ENCODE peak calls at places on chromosomes 7 and 10, in five cellular contexts. J is fibroblast of gingiva; K is nucleus accumbens; L is AG09319; E is activated naive CD8-positive, alpha-beta T cell treated with anti-CD3 and anti-CD28 coated beads, Interleukin-2, amount 50 U/mL, for 24 hours. W is an unnamed sample.

GRCh38 chr7:77791336-77791735 is 6.9 kb downstream of the TMEM60 start:
- DNase-seq in J (no peak), K (no peak), L (no peak), E (no peak), W (no peak)

GRCh38 chr7:43873300-43873699 is 4.0 kb upstream of the MRPS24 start:
- DNase-seq in J (peak; percentile 79), K (no peak), L (peak; percentile 51), E (no peak), W (peak; percentile 61)

GRCh38 chr7:7761974-7762769 is 43.8 kb upstream of the RPA3 start:
- DNase-seq in J (peak; percentile 38), K (no peak), L (no peak), E (no peak), W (no peak)

GRCh38 chr7:94740490-94740889 is 84.6 kb upstream of the SGCE start:
- DNase-seq in J (no peak), K (no peak), L (no peak), E (no peak), W (no peak)

GRCh38 chr10:100631192-100631591 is 95.4 kb downstream of the HIF1AN start:
- DNase-seq in J (no peak), K (no peak), L (no peak), E (no peak), W (no peak)

GRCh38 chr7:104643587-104644217 is 315.3 kb downstream of the LHFPL3 start:
- DNase-seq in J (no peak), K (no peak), L (no peak), E (peak; percentile 4), W (no peak)

GRCh38 chr10:131881104-131881880 is 19.5 kb upstream of the PPP2R2D start:
- DNase-seq in J (no peak), K (no peak), L (no peak), E (no peak), W (no peak)

GRCh38 chr10:100303724-100304319 is 17.3 kb upstream of the BLOC1S2 start:
- DNase-seq in J (peak; percentile 15), K (no peak), L (no peak), E (no peak), W (no peak)

GRCh38 chr10:127013251-127013656 is 108.0 kb downstream of the DOCK1 start:
- DNase-seq in J (no peak), K (no peak), L (no peak), E (no peak), W (peak; percentile 54)

GRCh38 chr10:84177541-84178386 is 4.2 kb downstream of the GPR15LG start:
- DNase-seq in J (no peak), K (no peak), L (no peak), E (peak; percentile 20), W (peak; percentile 54)

GRCh38 chr7:32506266-32507054 is 11.2 kb downstream of the AVL9 start:
- DNase-seq in J (peak; percentile 82), K (no peak), L (peak; percentile 41), E (peak; percentile 32), W (no peak)

GRCh38 chr10:43138757-43139241 is 554 bp downstream of the CSGALNACT2 start:
- DNase-seq in J (peak; percentile 36), K (no peak), L (no peak), E (peak; percentile 51), W (no peak)

GRCh38 chr7:95246935-95247370 is 77.4 kb downstream of the PON1 start:
- DNase-seq in J (peak; percentile 66), K (peak; percentile 40), L (peak; percentile 37), E (peak; percentile 4), W (no peak)

GRCh38 chr7:115297651-115298050 is 375.8 kb downstream of the MDFIC start:
- DNase-seq in J (peak; percentile 5), K (no peak), L (no peak), E (no peak), W (no peak)

GRCh38 chr7:71558806-71559205 is 426.9 kb downstream of the GALNT17 start:
- DNase-seq in J (no peak), K (no peak), L (no peak), E (no peak), W (no peak)